ENCODE peak calls at places on chromosomes 5 and 9, in seven cellular contexts. One of them, this sample, is unnamed. For H3K9me3, the result is how much of the 10 kb centered on the place peaks cover.

GRCh38 chr5:107776506-107776905 is 105.8 kb upstream of the EFNA5 start:
- DNase-seq in mammary epithelial cell: no peak
- DNase-seq in colonic mucosa: no peak
- DNase-seq in fibroblast of lung: no peak
- DNase-seq in neuronal stem cell: no peak
- DNase-seq in left ventricle myocardium inferior: no peak
- DNase-seq in neural progenitor cell: no peak
- DNase-seq in this sample: no peak

GRCh38 chr5:32711693-32712462 is 757 bp downstream of the NPR3 start:
- DNase-seq in mammary epithelial cell: peak
- DNase-seq in colonic mucosa: no peak
- DNase-seq in fibroblast of lung: peak
- DNase-seq in neuronal stem cell: peak
- DNase-seq in left ventricle myocardium inferior: peak
- DNase-seq in neural progenitor cell: peak
- DNase-seq in this sample: peak

GRCh38 chr9:4887556-4887955 is 94.8 kb downstream of the RCL1 start:
- DNase-seq in mammary epithelial cell: peak
- DNase-seq in colonic mucosa: no peak
- DNase-seq in fibroblast of lung: peak
- DNase-seq in neuronal stem cell: no peak
- DNase-seq in left ventricle myocardium inferior: no peak
- DNase-seq in neural progenitor cell: no peak
- DNase-seq in this sample: peak

GRCh38 chr9:97501177-97501971 is at the start of gene TMOD1:
- DNase-seq in mammary epithelial cell: peak
- DNase-seq in colonic mucosa: peak
- DNase-seq in fibroblast of lung: peak
- DNase-seq in neuronal stem cell: peak
- DNase-seq in left ventricle myocardium inferior: peak
- DNase-seq in neural progenitor cell: peak
- DNase-seq in this sample: peak

GRCh38 chr5:141515141-141515540 is 26.3 kb downstream of the PCDHGC5 start:
- DNase-seq in mammary epithelial cell: no peak
- DNase-seq in colonic mucosa: no peak
- DNase-seq in fibroblast of lung: no peak
- DNase-seq in neuronal stem cell: no peak
- DNase-seq in left ventricle myocardium inferior: no peak
- DNase-seq in neural progenitor cell: no peak
- DNase-seq in this sample: no peak

GRCh38 chr5:75992677-75993582 is 90.3 kb upstream of the SV2C start:
- DNase-seq in mammary epithelial cell: no peak
- DNase-seq in colonic mucosa: no peak
- DNase-seq in fibroblast of lung: no peak
- DNase-seq in neuronal stem cell: no peak
- DNase-seq in left ventricle myocardium inferior: no peak
- DNase-seq in neural progenitor cell: no peak
- DNase-seq in this sample: no peak

GRCh38 chr9:447230-448025 is 232.8 kb downstream of the DOCK8 start:
- DNase-seq in mammary epithelial cell: peak
- DNase-seq in colonic mucosa: peak
- DNase-seq in fibroblast of lung: no peak
- DNase-seq in neuronal stem cell: no peak
- DNase-seq in left ventricle myocardium inferior: no peak
- DNase-seq in neural progenitor cell: no peak
- DNase-seq in this sample: no peak

GRCh38 chr5:139657363-139658321 is 9.5 kb downstream of the CXXC5 start:
- DNase-seq in mammary epithelial cell: no peak
- DNase-seq in colonic mucosa: no peak
- DNase-seq in fibroblast of lung: no peak
- DNase-seq in neuronal stem cell: no peak
- DNase-seq in left ventricle myocardium inferior: no peak
- DNase-seq in neural progenitor cell: no peak
- DNase-seq in this sample: no peak

GRCh38 chr9:37370968-37371563 is 51.4 kb upstream of the GRHPR start:
- DNase-seq in mammary epithelial cell: no peak
- DNase-seq in colonic mucosa: no peak
- DNase-seq in fibroblast of lung: no peak
- DNase-seq in neuronal stem cell: no peak
- DNase-seq in left ventricle myocardium inferior: no peak
- DNase-seq in neural progenitor cell: no peak
- DNase-seq in this sample: no peak

GRCh38 chr5:140966293-140967225 is at the start of gene PCDHAC2:
- DNase-seq in mammary epithelial cell: peak
- DNase-seq in colonic mucosa: no peak
- DNase-seq in fibroblast of lung: peak
- DNase-seq in neuronal stem cell: peak
- DNase-seq in left ventricle myocardium inferior: peak
- DNase-seq in neural progenitor cell: peak
- DNase-seq in this sample: peak

GRCh38 chr5:73126381-73126780 is 6.0 kb downstream of the TMEM171 start:
- DNase-seq in mammary epithelial cell: no peak
- DNase-seq in colonic mucosa: no peak
- DNase-seq in fibroblast of lung: no peak
- DNase-seq in neuronal stem cell: no peak
- DNase-seq in left ventricle myocardium inferior: no peak
- DNase-seq in neural progenitor cell: no peak
- DNase-seq in this sample: no peak

GRCh38 chr5:90514520-90514919 is 14.9 kb downstream of the LYSMD3 start:
- DNase-seq in mammary epithelial cell: no peak
- DNase-seq in colonic mucosa: no peak
- DNase-seq in fibroblast of lung: no peak
- DNase-seq in neuronal stem cell: no peak
- DNase-seq in left ventricle myocardium inferior: no peak
- DNase-seq in neural progenitor cell: no peak
- DNase-seq in this sample: no peak
- H3K4me3 ChIP-seq in mammary epithelial cell: no peak
- H3K4me3 ChIP-seq in colonic mucosa: no peak
- H3K4me3 ChIP-seq in fibroblast of lung: no peak
- H3K4me3 ChIP-seq in neuronal stem cell: no peak
- H3K4me3 ChIP-seq in left ventricle myocardium inferior: no peak
- H3K4me3 ChIP-seq in neural progenitor cell: no peak
- H3K4me3 ChIP-seq in this sample: no peak

GRCh38 chr9:129514891-129515290 is 106.0 kb downstream of the C9orf50 start:
- DNase-seq in mammary epithelial cell: no peak
- DNase-seq in colonic mucosa: no peak
- DNase-seq in fibroblast of lung: no peak
- DNase-seq in neuronal stem cell: no peak
- DNase-seq in left ventricle myocardium inferior: no peak
- DNase-seq in neural progenitor cell: no peak
- DNase-seq in this sample: peak
- H3K9me3 ChIP-seq in mammary epithelial cell: under half
- H3K9me3 ChIP-seq in colonic mucosa: under half
- H3K9me3 ChIP-seq in fibroblast of lung: under half
- H3K9me3 ChIP-seq in neuronal stem cell: under half
- H3K9me3 ChIP-seq in left ventricle myocardium inferior: under half
- H3K9me3 ChIP-seq in neural progenitor cell: under half
- H3K9me3 ChIP-seq in this sample: under half

DNA sequence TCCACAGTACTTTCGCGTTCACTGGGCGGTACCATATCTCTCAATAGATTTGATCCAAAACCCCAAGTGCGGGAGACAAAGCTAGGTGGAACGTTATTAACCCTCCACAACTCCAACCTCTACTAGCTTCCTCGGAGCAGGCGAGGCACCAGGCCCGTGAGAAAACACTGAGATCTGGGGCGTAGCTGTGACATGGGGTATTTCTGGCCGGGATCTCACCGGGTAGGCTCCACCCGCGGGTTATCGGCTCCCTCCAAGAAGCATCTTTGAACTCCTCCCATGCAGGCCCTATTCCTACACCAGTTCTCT is 350 bp upstream of the SLC25A46 start:
- DNase-seq in mammary epithelial cell: no peak
- DNase-seq in colonic mucosa: no peak
- DNase-seq in fibroblast of lung: no peak
- DNase-seq in neuronal stem cell: no peak
- DNase-seq in left ventricle myocardium inferior: no peak
- DNase-seq in neural progenitor cell: no peak
- DNase-seq in this sample: no peak
- H3K27ac ChIP-seq in mammary epithelial cell: peak
- H3K27ac ChIP-seq in colonic mucosa: peak
- H3K27ac ChIP-seq in fibroblast of lung: peak
- H3K27ac ChIP-seq in neuronal stem cell: no peak
- H3K27ac ChIP-seq in left ventricle myocardium inferior: peak
- H3K27ac ChIP-seq in neural progenitor cell: no peak
- H3K27ac ChIP-seq in this sample: no peak

GRCh38 chr9:16347886-16348285 is 522.6 kb downstream of the BNC2 start:
- DNase-seq in mammary epithelial cell: no peak
- DNase-seq in colonic mucosa: no peak
- DNase-seq in fibroblast of lung: no peak
- DNase-seq in neuronal stem cell: no peak
- DNase-seq in left ventricle myocardium inferior: no peak
- DNase-seq in neural progenitor cell: no peak
- DNase-seq in this sample: no peak

GRCh38 chr9:16356196-16356765 is 514.2 kb downstream of the BNC2 start:
- DNase-seq in mammary epithelial cell: no peak
- DNase-seq in colonic mucosa: no peak
- DNase-seq in fibroblast of lung: no peak
- DNase-seq in neuronal stem cell: no peak
- DNase-seq in left ventricle myocardium inferior: no peak
- DNase-seq in neural progenitor cell: no peak
- DNase-seq in this sample: no peak

GRCh38 chr9:16352791-16353401 is 517.6 kb downstream of the BNC2 start:
- DNase-seq in mammary epithelial cell: no peak
- DNase-seq in colonic mucosa: no peak
- DNase-seq in fibroblast of lung: peak
- DNase-seq in neuronal stem cell: no peak
- DNase-seq in left ventricle myocardium inferior: no peak
- DNase-seq in neural progenitor cell: no peak
- DNase-seq in this sample: no peak

GRCh38 chr9:16348531-16348930 is 521.9 kb downstream of the BNC2 start:
- DNase-seq in mammary epithelial cell: no peak
- DNase-seq in colonic mucosa: no peak
- DNase-seq in fibroblast of lung: peak
- DNase-seq in neuronal stem cell: no peak
- DNase-seq in left ventricle myocardium inferior: no peak
- DNase-seq in neural progenitor cell: no peak
- DNase-seq in this sample: no peak

GRCh38 chr9:16352232-16352631 is 518.2 kb downstream of the BNC2 start:
- DNase-seq in mammary epithelial cell: no peak
- DNase-seq in colonic mucosa: no peak
- DNase-seq in fibroblast of lung: peak
- DNase-seq in neuronal stem cell: no peak
- DNase-seq in left ventricle myocardium inferior: no peak
- DNase-seq in neural progenitor cell: no peak
- DNase-seq in this sample: no peak
- H3K4me3 ChIP-seq in mammary epithelial cell: no peak
- H3K4me3 ChIP-seq in colonic mucosa: no peak
- H3K4me3 ChIP-seq in fibroblast of lung: no peak
- H3K4me3 ChIP-seq in neuronal stem cell: no peak
- H3K4me3 ChIP-seq in left ventricle myocardium inferior: no peak
- H3K4me3 ChIP-seq in neural progenitor cell: no peak
- H3K4me3 ChIP-seq in this sample: no peak

GRCh38 chr9:126215486-126215885 is 111.1 kb upstream of the MVB12B start:
- DNase-seq in mammary epithelial cell: no peak
- DNase-seq in colonic mucosa: no peak
- DNase-seq in fibroblast of lung: no peak
- DNase-seq in neuronal stem cell: no peak
- DNase-seq in left ventricle myocardium inferior: no peak
- DNase-seq in neural progenitor cell: no peak
- DNase-seq in this sample: no peak

GRCh38 chr9:126218726-126219125 is 107.9 kb upstream of the MVB12B start:
- DNase-seq in mammary epithelial cell: no peak
- DNase-seq in colonic mucosa: peak
- DNase-seq in fibroblast of lung: no peak
- DNase-seq in neuronal stem cell: no peak
- DNase-seq in left ventricle myocardium inferior: no peak
- DNase-seq in neural progenitor cell: no peak
- DNase-seq in this sample: no peak

GRCh38 chr9:126217797-126218196 is 108.8 kb upstream of the MVB12B start:
- DNase-seq in mammary epithelial cell: no peak
- DNase-seq in colonic mucosa: no peak
- DNase-seq in fibroblast of lung: no peak
- DNase-seq in neuronal stem cell: no peak
- DNase-seq in left ventricle myocardium inferior: no peak
- DNase-seq in neural progenitor cell: no peak
- DNase-seq in this sample: no peak

GRCh38 chr9:126219166-126219565 is 107.5 kb upstream of the MVB12B start:
- DNase-seq in mammary epithelial cell: no peak
- DNase-seq in colonic mucosa: peak
- DNase-seq in fibroblast of lung: no peak
- DNase-seq in neuronal stem cell: no peak
- DNase-seq in left ventricle myocardium inferior: no peak
- DNase-seq in neural progenitor cell: no peak
- DNase-seq in this sample: no peak

GRCh38 chr9:126217121-126217520 is 109.5 kb upstream of the MVB12B start:
- DNase-seq in mammary epithelial cell: no peak
- DNase-seq in colonic mucosa: no peak
- DNase-seq in fibroblast of lung: no peak
- DNase-seq in neuronal stem cell: no peak
- DNase-seq in left ventricle myocardium inferior: no peak
- DNase-seq in neural progenitor cell: no peak
- DNase-seq in this sample: no peak
- H3K9me3 ChIP-seq in mammary epithelial cell: under half
- H3K9me3 ChIP-seq in colonic mucosa: under half
- H3K9me3 ChIP-seq in fibroblast of lung: under half
- H3K9me3 ChIP-seq in neuronal stem cell: under half
- H3K9me3 ChIP-seq in left ventricle myocardium inferior: under half
- H3K9me3 ChIP-seq in neural progenitor cell: under half
- H3K9me3 ChIP-seq in this sample: under half

GRCh38 chr9:87512321-87512720 is 14.7 kb downstream of the DAPK1 start:
- DNase-seq in mammary epithelial cell: no peak
- DNase-seq in colonic mucosa: no peak
- DNase-seq in fibroblast of lung: no peak
- DNase-seq in neuronal stem cell: no peak
- DNase-seq in left ventricle myocardium inferior: no peak
- DNase-seq in neural progenitor cell: no peak
- DNase-seq in this sample: no peak
- H3K27ac ChIP-seq in mammary epithelial cell: no peak
- H3K27ac ChIP-seq in colonic mucosa: no peak
- H3K27ac ChIP-seq in fibroblast of lung: no peak
- H3K27ac ChIP-seq in neuronal stem cell: no peak
- H3K27ac ChIP-seq in left ventricle myocardium inferior: no peak
- H3K27ac ChIP-seq in neural progenitor cell: no peak
- H3K27ac ChIP-seq in this sample: no peak

GRCh38 chr5:110951373-110951791 is 120.1 kb upstream of the TSLP start:
- DNase-seq in mammary epithelial cell: peak
- DNase-seq in colonic mucosa: no peak
- DNase-seq in fibroblast of lung: no peak
- DNase-seq in neuronal stem cell: no peak
- DNase-seq in left ventricle myocardium inferior: no peak
- DNase-seq in neural progenitor cell: no peak
- DNase-seq in this sample: no peak
- H3K4me3 ChIP-seq in mammary epithelial cell: no peak
- H3K4me3 ChIP-seq in colonic mucosa: no peak
- H3K4me3 ChIP-seq in fibroblast of lung: no peak
- H3K4me3 ChIP-seq in neuronal stem cell: no peak
- H3K4me3 ChIP-seq in left ventricle myocardium inferior: no peak
- H3K4me3 ChIP-seq in neural progenitor cell: no peak
- H3K4me3 ChIP-seq in this sample: no peak

This sample was measured in aorta.